ENCODE peak calls at places on chromosomes 4 and X, in four cellular contexts. Q is K562, T is HepG2, N is GM12878. D is an unnamed sample.

GRCh38 chr4:147586637-147587036 is 30.6 kb upstream of the TMEM184C start:
- DNase-seq in Q (no peak), T (no peak), N (peak; percentile 16), D (no peak)

GRCh38 chrX:132086717-132087116 is 41.1 kb downstream of the FRMD7 start:
- DNase-seq in Q (no peak), T (no peak), N (no peak), D (no peak)

GRCh38 chrX:150100261-150100660 is 162.0 kb upstream of the EOLA2 start:
- DNase-seq in Q (no peak), T (no peak), N (no peak), D (no peak)

GRCh38 chr4:129043523-129043922 is 49.8 kb downstream of the SCLT1 start:
- DNase-seq in Q (no peak), T (peak; percentile 7), N (no peak), D (no peak)

GRCh38 chrX:3124041-3124440 is 82.8 kb downstream of the ARSF start:
- DNase-seq in Q (no peak), T (no peak), N (no peak), D (no peak)

GRCh38 chr4:156596026-156596425 is 375.6 kb downstream of the PDGFC start:
- DNase-seq in Q (no peak), T (no peak), N (no peak), D (no peak)

GRCh38 chrX:12954981-12955380 is 19.9 kb upstream of the TMSB4X start:
- DNase-seq in Q (no peak), T (no peak), N (no peak), D (no peak)

GRCh38 chr4:140926672-140927071 is 170.5 kb upstream of the TBC1D9 start:
- DNase-seq in Q (no peak), T (no peak), N (no peak), D (no peak)

GRCh38 chr4:1350169-1350520 is 3.1 kb downstream of the UVSSA start:
- DNase-seq in Q (no peak), T (no peak), N (no peak), D (no peak)

GRCh38 chrX:119758682-119759332 is 419 bp downstream of the SOWAHD start:
- DNase-seq in Q (peak; percentile 21), T (no peak), N (no peak), D (peak; percentile 54)

GRCh38 chr4:8538703-8539567 is 41.3 kb upstream of the GPR78 start:
- DNase-seq in Q (no peak), T (peak; percentile 14), N (no peak), D (no peak)

GRCh38 chr4:167787231-167787630 is 305.1 kb upstream of the ANXA10 start:
- DNase-seq in Q (no peak), T (no peak), N (no peak), D (no peak)

GRCh38 chr4:154152546-154152945 is 339.1 kb downstream of the DCHS2 start:
- DNase-seq in Q (no peak), T (no peak), N (no peak), D (no peak)

GRCh38 chrX:146581981-146582712 is 227.4 kb upstream of the CXorf51B start:
- DNase-seq in Q (no peak), T (no peak), N (no peak), D (no peak)

GRCh38 chrX:13064599-13065143 is 20.3 kb upstream of the FAM9C start:
- DNase-seq in Q (no peak), T (no peak), N (no peak), D (no peak)

GRCh38 chr4:179530953-179531352 is 2088.7 kb upstream of the AGA start:
- DNase-seq in Q (no peak), T (no peak), N (no peak), D (no peak)

GRCh38 chr4:8913121-8913857 is 41.6 kb upstream of the HMX1 start:
- DNase-seq in Q (peak; percentile 2), T (no peak), N (no peak), D (no peak)

GRCh38 chr4:41360911-41361830 is 104.4 kb downstream of the UCHL1 start:
- DNase-seq in Q (no peak), T (no peak), N (no peak), D (peak; percentile 36)

GRCh38 chrX:84865113-84865512 is 138.6 kb upstream of the APOOL start:
- DNase-seq in Q (no peak), T (no peak), N (no peak), D (no peak)

GRCh38 chr4:181685911-181686310 is 557.3 kb upstream of the TENM3 start:
- DNase-seq in Q (no peak), T (no peak), N (no peak), D (no peak)

GRCh38 chr4:76087007-76087769 is 12.7 kb downstream of the ART3 start:
- DNase-seq in Q (peak; percentile 71), T (peak; percentile 86), N (no peak), D (peak; percentile 56)

GRCh38 chr4:75605928-75606327 is 24.4 kb downstream of the CDKL2 start:
- DNase-seq in Q (no peak), T (no peak), N (no peak), D (no peak)

GRCh38 chr4:2937986-2938385 is 25.2 kb downstream of the NOP14 start:
- DNase-seq in Q (no peak), T (no peak), N (no peak), D (no peak)

GRCh38 chr4:153595894-153596601 is 88.0 kb upstream of the TLR2 start:
- DNase-seq in Q (no peak), T (no peak), N (no peak), D (no peak)

GRCh38 chr4:89021062-89021461 is 35.9 kb downstream of the FAM13A start:
- DNase-seq in Q (no peak), T (no peak), N (no peak), D (no peak)

GRCh38 chr4:14906805-14907204 is 95.5 kb upstream of the CPEB2 start:
- DNase-seq in Q (no peak), T (no peak), N (no peak), D (no peak)

GRCh38 chrX:15567886-15568616 is 32.7 kb downstream of the ACE2 start:
- DNase-seq in Q (no peak), T (peak; percentile 23), N (no peak), D (no peak)

GRCh38 chr4:41757521-41758156 is 9.1 kb upstream of the PHOX2B start:
- DNase-seq in Q (no peak), T (no peak), N (no peak), D (no peak)

GRCh38 chr4:81084029-81084428 is 53.5 kb downstream of the BMP3 start:
- DNase-seq in Q (no peak), T (peak; percentile 10), N (no peak), D (no peak)

GRCh38 chr4:153014460-153014859 is 78.3 kb downstream of the FHDC1 start:
- DNase-seq in Q (no peak), T (no peak), N (no peak), D (no peak)

GRCh38 chr4:173917255-173917960 is 366.1 kb downstream of the FBXO8 start:
- DNase-seq in Q (no peak), T (no peak), N (no peak), D (no peak)

GRCh38 chr4:119678761-119679160 is 50.2 kb upstream of the PDE5A start:
- DNase-seq in Q (no peak), T (no peak), N (no peak), D (no peak)

GRCh38 chr4:119682080-119682479 is 53.5 kb upstream of the PDE5A start:
- DNase-seq in Q (no peak), T (no peak), N (no peak), D (no peak)

GRCh38 chr4:119676101-119676500 is 47.5 kb upstream of the PDE5A start:
- DNase-seq in Q (no peak), T (no peak), N (no peak), D (no peak)

GRCh38 chr4:119683518-119683917 is 54.9 kb upstream of the PDE5A start:
- DNase-seq in Q (no peak), T (no peak), N (no peak), D (no peak)

GRCh38 chr4:119679251-119679650 is 50.6 kb upstream of the PDE5A start:
- DNase-seq in Q (no peak), T (no peak), N (no peak), D (no peak)
- TF ChIP-seq CBFB in Q (no peak), T (no peak), N (no peak), D (no peak)

DNA sequence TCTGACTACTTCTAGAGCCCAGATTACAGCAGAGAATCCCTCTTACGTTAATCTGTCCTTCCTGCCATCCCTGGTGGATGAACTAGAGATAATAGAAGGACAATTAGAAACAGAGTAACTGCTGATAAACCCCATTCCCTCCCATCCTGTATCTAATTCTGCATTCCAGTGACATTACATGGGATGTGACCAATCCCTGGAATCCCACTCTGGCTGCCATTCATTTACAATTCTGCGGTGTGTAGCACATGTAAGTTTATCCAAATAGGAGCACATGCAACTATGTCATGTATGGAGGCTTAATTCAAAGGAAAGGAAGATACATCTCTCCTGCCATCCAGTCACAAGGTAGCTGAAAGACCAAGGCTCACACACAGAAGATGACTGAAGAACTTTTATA is 339.5 kb downstream of the GPAT3 start:
- DNase-seq in Q (no peak), T (no peak), N (no peak), D (no peak)
- TF ChIP-seq CBFB in Q (no peak), T (no peak), N (no peak), D (no peak)

GRCh38 chr4:5774416-5775056 is 63.5 kb downstream of the EVC start:
- DNase-seq in Q (no peak), T (no peak), N (no peak), D (no peak)

GRCh38 chr4:5773271-5773555 is 62.2 kb downstream of the EVC start:
- DNase-seq in Q (no peak), T (no peak), N (no peak), D (no peak)

GRCh38 chr4:5772528-5773270 is 61.7 kb downstream of the EVC start:
- DNase-seq in Q (no peak), T (no peak), N (no peak), D (no peak)

DNA sequence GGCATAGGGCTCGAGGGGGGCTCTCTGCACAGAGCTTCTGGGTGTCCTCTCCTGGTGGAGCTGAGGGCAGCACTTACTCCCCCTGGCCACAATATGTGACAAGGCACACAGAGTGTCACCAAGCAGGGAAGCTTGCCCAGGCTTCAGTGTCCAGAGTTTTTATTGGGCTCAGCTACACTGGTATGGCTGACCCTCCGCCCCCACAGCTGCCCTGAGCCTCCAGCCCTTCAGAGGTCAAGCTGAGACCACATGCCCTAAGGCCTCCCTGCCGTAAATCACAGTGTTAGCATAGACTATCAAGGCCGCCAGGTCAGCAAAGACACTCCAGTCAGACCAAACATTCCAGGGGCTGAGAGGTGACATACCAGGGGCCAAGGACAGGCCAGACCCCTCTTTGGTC is 59.0 kb downstream of the EVC start:
- DNase-seq in Q (no peak), T (no peak), N (no peak), D (no peak)
- TF ChIP-seq CBFB in Q (no peak), T (no peak), N (no peak), D (no peak)

GRCh38 chrX:48617542-48618340 is 20.4 kb downstream of the WDR13 start:
- DNase-seq in Q (peak; percentile 50), T (no peak), N (no peak), D (no peak)
- TF ChIP-seq CBFB in Q (no peak), T (no peak), N (no peak), D (no peak)